ENCODE peak calls at places on chromosomes 4 and X, in seven cellular contexts. S is H9, G is neuronal stem cell, R is mesenchymal stem cell, N is trophoblast cell, L is IMR-90, V is H1. I is an unnamed sample.

GRCh38 chrX:41733939-41734338 is 10.0 kb downstream of the GPR82 start:
- DNase-seq in S (no peak), G (no peak), R (no peak), N (no peak), L (no peak), V (no peak), I (no peak)

GRCh38 chr4:168705121-168705520 is 208.3 kb downstream of the PALLD start:
- DNase-seq in S (no peak), G (no peak), R (no peak), N (no peak), L (no peak), V (no peak), I (no peak)

GRCh38 chrX:129540068-129540653 is at the start of gene OCRL:
- DNase-seq in S (peak), G (peak), R (peak), N (peak), L (peak), V (peak), I (peak)

GRCh38 chr4:188976644-188977115 is 837.4 kb downstream of the TRIML1 start:
- DNase-seq in S (peak), G (peak), R (peak), N (no peak), L (peak), V (no peak), I (peak)

GRCh38 chr4:117311215-117311614 is 225.8 kb upstream of the TRAM1L1 start:
- DNase-seq in S (no peak), G (no peak), R (no peak), N (no peak), L (no peak), V (no peak), I (no peak)

GRCh38 chr4:184506527-184507121 is 32.3 kb upstream of the IRF2 start:
- DNase-seq in S (peak), G (no peak), R (peak), N (no peak), L (no peak), V (no peak), I (peak)

GRCh38 chr4:33071552-33071951 is 2351.4 kb downstream of the PCDH7 start:
- DNase-seq in S (no peak), G (no peak), R (no peak), N (no peak), L (peak), V (no peak), I (no peak)

GRCh38 chrX:37860731-37861130 is 13.4 kb upstream of the DYNLT3 start:
- DNase-seq in S (no peak), G (no peak), R (no peak), N (no peak), L (no peak), V (no peak), I (no peak)

GRCh38 chr4:148441624-148441985 is 609 bp downstream of the NR3C2 start:
- DNase-seq in S (no peak), G (peak), R (peak), N (no peak), L (no peak), V (no peak), I (no peak)

GRCh38 chrX:45591650-45592049 is 391.0 kb upstream of the DIPK2B start:
- DNase-seq in S (no peak), G (no peak), R (no peak), N (no peak), L (no peak), V (no peak), I (no peak)

GRCh38 chr4:168711197-168712120 is 214.6 kb downstream of the PALLD start:
- DNase-seq in S (no peak), G (no peak), R (no peak), N (no peak), L (peak), V (no peak), I (no peak)

GRCh38 chr4:26826721-26827120 is 33.9 kb upstream of the STIM2 start:
- DNase-seq in S (no peak), G (no peak), R (no peak), N (no peak), L (peak), V (no peak), I (no peak)

GRCh38 chrX:97524997-97525396 is 641.3 kb downstream of the RPA4 start:
- DNase-seq in S (no peak), G (no peak), R (peak), N (peak), L (no peak), V (no peak), I (peak)

GRCh38 chr4:17957689-17958088 is 63.9 kb downstream of the LCORL start:
- DNase-seq in S (no peak), G (no peak), R (peak), N (no peak), L (peak), V (no peak), I (no peak)

GRCh38 chrX:112867570-112867969 is 26.9 kb upstream of the AMOT start:
- DNase-seq in S (peak), G (no peak), R (no peak), N (no peak), L (no peak), V (no peak), I (peak)

GRCh38 chrX:112866175-112866574 is 25.5 kb upstream of the AMOT start:
- DNase-seq in S (no peak), G (no peak), R (peak), N (no peak), L (peak), V (no peak), I (no peak)

GRCh38 chrX:112865464-112866025 is 24.9 kb upstream of the AMOT start:
- DNase-seq in S (no peak), G (no peak), R (no peak), N (no peak), L (no peak), V (no peak), I (no peak)

GRCh38 chrX:112863850-112864249 is 23.2 kb upstream of the AMOT start:
- DNase-seq in S (no peak), G (no peak), R (no peak), N (no peak), L (no peak), V (no peak), I (no peak)

DNA sequence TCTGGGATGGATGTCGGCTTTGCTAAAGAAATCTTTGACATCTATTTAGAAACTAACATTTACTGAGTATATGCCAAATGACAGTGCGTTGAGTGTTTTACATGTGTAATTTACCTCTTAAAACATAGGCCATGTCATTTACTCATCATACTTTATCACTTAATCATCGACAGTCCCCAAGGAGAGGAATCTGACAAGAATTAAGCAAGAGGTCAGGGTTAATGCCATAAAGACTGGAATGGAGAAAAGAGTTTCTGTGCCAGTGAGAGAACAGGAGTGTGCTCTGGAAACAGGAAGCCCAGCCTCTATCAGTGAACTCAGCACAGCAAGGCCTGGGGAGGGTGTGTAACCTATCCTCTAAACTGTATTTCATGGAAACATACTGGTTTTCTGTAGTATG is 28.0 kb upstream of the AMOT start:
- DNase-seq in S (no peak), G (no peak), R (peak), N (no peak), L (no peak), V (no peak), I (no peak)
- H3K18ac ChIP-seq in S (no peak), G (no peak), R (no peak), N (no peak), L (no peak), V (no peak), I (no peak)

DNA sequence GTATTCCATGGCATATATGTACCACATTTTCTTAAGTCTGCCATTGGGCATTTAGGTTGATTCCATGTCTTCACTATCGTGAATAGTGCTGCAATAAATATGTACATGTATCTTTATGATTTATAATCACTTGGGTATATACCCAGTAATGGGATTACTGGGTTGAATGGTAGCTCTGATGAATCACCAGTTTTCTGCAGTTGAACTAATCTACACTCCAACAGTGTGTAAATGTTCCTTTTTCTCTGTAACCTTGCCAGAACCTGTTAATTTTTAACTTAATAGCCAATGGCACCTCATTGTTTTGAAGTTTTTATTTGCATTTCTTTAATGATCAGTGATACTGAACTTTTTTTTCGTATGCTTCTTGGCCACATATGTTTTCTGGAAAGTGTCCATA is 152.5 kb downstream of the CCNG2 start:
- DNase-seq in S (no peak), G (no peak), R (no peak), N (no peak), L (no peak), V (no peak), I (no peak)
- H2AK5ac ChIP-seq in S (no peak), G (no peak), R (no peak), N (no peak), L (no peak), V (no peak), I (no peak)

DNA sequence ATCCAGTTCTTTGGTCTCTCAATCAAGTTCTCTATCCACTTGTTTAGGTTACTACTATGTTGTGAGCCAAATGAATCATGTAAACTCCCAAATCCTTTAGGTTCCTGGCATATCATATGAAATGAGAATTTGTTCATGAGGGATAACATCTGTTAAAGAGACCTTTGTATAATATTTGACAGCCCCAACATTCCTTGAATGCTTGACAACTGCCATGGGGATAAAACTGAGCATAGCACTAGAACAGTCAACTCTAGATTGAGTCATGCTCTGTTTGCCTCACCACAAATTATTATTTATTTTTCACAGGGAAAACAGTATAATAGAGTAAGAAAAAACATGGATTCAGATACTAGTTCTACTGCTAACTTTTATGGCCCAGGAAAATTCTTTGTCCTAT is 93.3 kb downstream of the NAA11 start:
- DNase-seq in S (no peak), G (no peak), R (no peak), N (no peak), L (peak), V (no peak), I (no peak)
- H3K18ac ChIP-seq in S (no peak), G (no peak), R (no peak), N (no peak), L (no peak), V (no peak), I (no peak)

DNA sequence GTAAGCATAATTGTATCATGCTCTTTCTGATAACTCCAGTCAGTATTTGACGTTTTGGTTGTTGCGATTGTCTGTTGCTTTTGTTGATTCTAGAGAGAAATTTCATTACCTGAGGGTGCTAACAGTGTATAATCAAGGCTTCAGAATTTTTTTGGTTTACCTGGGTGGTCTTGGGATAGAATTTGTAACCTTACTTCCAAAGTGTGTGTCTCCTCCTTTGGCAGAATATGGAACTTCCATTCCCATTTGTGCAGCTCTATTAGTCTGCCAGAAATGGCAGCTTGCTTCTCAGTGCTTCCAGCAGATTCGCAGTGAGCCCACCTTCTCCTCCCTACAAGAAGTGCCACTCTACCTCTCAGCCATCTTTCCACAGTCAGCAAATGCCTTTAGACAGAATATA is 5.3 kb downstream of the COPS4 start:
- DNase-seq in S (no peak), G (no peak), R (no peak), N (no peak), L (no peak), V (no peak), I (peak)
- H2AK5ac ChIP-seq in S (no peak), G (no peak), R (no peak), N (no peak), L (no peak), V (no peak), I (no peak)

GRCh38 chr4:47744843-47745382 is 93.0 kb downstream of the CORIN start:
- DNase-seq in S (no peak), G (no peak), R (no peak), N (no peak), L (no peak), V (no peak), I (no peak)
- H3K18ac ChIP-seq in S (no peak), G (no peak), R (no peak), N (no peak), L (no peak), V (no peak), I (no peak)

DNA sequence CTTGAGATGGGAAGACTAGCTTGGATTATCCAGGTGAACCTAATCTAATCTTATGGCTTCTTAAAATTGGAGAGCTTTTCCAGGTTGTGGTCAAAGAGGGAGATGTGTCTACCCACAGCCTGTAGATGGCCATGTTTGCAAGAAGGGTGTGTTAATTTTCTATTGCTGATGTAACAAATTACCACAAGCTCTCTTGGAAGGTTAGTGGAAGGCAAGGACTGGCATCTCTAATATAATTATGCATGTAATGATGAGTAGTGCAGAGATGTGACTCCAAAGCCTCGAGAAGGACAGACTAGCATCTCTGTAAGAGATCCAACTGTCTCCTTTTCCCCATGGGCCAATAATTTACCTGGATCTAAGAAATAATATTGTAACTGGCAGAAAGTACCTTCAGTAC is 3.2 kb upstream of the ADH1B start:
- DNase-seq in S (no peak), G (no peak), R (no peak), N (no peak), L (no peak), V (no peak), I (no peak)
- H2AK5ac ChIP-seq in S (no peak), G (no peak), R (no peak), N (no peak), L (peak), V (no peak), I (no peak)